ENCODE peak calls at places on chromosomes 3 and 15, in four cellular contexts. V, U, E and A are unnamed samples.

GRCh38 chr3:139355937-139356336 is 12.1 kb downstream of the MRPS22 start:
- DNase-seq in V (no peak), U (no peak), E (no peak), A (no peak)

GRCh38 chr3:72152551-72153476 is 367.9 kb upstream of the PROK2 start:
- DNase-seq in V (peak; percentile 2), U (peak; percentile 85), E (no peak), A (peak; percentile 88)

GRCh38 chr15:74053941-74054529 is 28.3 kb downstream of the GOLGA6A start:
- DNase-seq in V (peak; percentile 47), U (peak; percentile 85), E (peak; percentile 70), A (peak; percentile 78)

GRCh38 chr3:65751123-65751700 is 287.5 kb downstream of the MAGI1 start:
- DNase-seq in V (peak; percentile 11), U (peak; percentile 65), E (peak; percentile 17), A (peak; percentile 13)

GRCh38 chr3:141386611-141387110 is 18.4 kb downstream of the ZBTB38 start:
- DNase-seq in V (no peak), U (peak; percentile 73), E (peak; percentile 82), A (peak; percentile 93)

GRCh38 chr3:128554100-128554464 is 61.1 kb upstream of the GATA2 start:
- DNase-seq in V (peak; percentile 10), U (peak; percentile 50), E (no peak), A (peak; percentile 88)

GRCh38 chr3:188468672-188469071 is 314.7 kb downstream of the LPP start:
- DNase-seq in V (no peak), U (no peak), E (no peak), A (peak; percentile 63)

GRCh38 chr3:13705702-13706280 is 156.9 kb downstream of the FBLN2 start:
- DNase-seq in V (no peak), U (no peak), E (no peak), A (no peak)

GRCh38 chr3:196603683-196604082 is 35.2 kb downstream of the FBXO45 start:
- DNase-seq in V (no peak), U (no peak), E (no peak), A (no peak)

GRCh38 chr3:195187609-195188529 is 83.1 kb downstream of the XXYLT1 start:
- DNase-seq in V (peak; percentile 77), U (peak; percentile 78), E (no peak), A (peak; percentile 54)

GRCh38 chr15:40936709-40937666 is 7.8 kb downstream of the DLL4 start:
- DNase-seq in V (no peak), U (peak; percentile 47), E (peak; percentile 81), A (no peak)

GRCh38 chr3:58001979-58002378 is 6.2 kb upstream of the FLNB start:
- DNase-seq in V (no peak), U (no peak), E (no peak), A (no peak)

GRCh38 chr15:69044899-69045298 is 30.4 kb downstream of the NOX5 start:
- DNase-seq in V (peak; percentile 97), U (peak; percentile 95), E (no peak), A (peak; percentile 74)

GRCh38 chr15:22930782-22931484 is 49.2 kb downstream of the CYFIP1 start:
- DNase-seq in V (peak; percentile 62), U (peak; percentile 43), E (peak; percentile 32), A (peak; percentile 41)

GRCh38 chr3:150346956-150347863 is 60.9 kb upstream of the TSC22D2 start:
- DNase-seq in V (peak; percentile 56), U (peak; percentile 67), E (no peak), A (peak; percentile 23)

GRCh38 chr15:63752075-63752684 is 81.6 kb downstream of the HERC1 start:
- DNase-seq in V (peak; percentile 40), U (peak; percentile 81), E (peak; percentile 73), A (peak; percentile 51)

GRCh38 chr15:41501191-41501917 is 7.7 kb downstream of the ITPKA start:
- DNase-seq in V (no peak), U (peak; percentile 61), E (peak; percentile 23), A (peak; percentile 37)

GRCh38 chr15:29871401-29871800 is 49.1 kb upstream of the TJP1 start:
- DNase-seq in V (no peak), U (no peak), E (no peak), A (no peak)

DNA sequence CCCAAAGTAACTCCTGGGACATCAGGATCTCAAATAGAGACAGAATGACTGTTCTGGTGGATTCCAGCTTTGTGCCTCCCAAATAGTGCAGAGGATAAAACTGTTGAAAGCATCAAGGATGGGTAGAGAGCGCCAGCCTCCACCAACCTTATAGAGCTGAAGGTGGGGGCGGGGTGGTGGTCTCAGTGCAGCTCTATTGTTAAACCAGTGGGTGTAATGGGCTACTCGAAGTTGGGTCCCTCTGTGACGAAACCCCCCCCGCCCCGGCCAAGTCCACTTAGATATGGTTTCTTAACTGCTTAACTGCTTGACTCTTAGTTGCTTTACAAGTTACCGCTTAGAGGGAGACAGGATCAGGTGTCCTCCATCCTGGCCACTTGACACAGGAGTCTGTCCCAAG is 22.7 kb downstream of the DHX30 start:
- DNase-seq in V (no peak), U (no peak), E (peak; percentile 21), A (no peak)
- H2AFZ ChIP-seq in V (peak overlapping the region; percentile 86), U (peak overlapping the region; percentile 75), E (peak overlapping the region; percentile 61), A (no peak overlapping the region)

GRCh38 chr3:71127052-71127451 is 456.5 kb downstream of the FOXP1 start:
- DNase-seq in V (no peak), U (no peak), E (peak; percentile 37), A (no peak)
- H3K4me3 ChIP-seq in V (no peak overlapping the region), U (no peak overlapping the region), E (peak overlapping the region; percentile 85), A (peak overlapping the region; percentile 61)

GRCh38 chr15:25785643-25786029 is 77.5 kb downstream of the ATP10A start:
- DNase-seq in V (no peak), U (no peak), E (no peak), A (no peak)
- H2AFZ ChIP-seq in V (no peak overlapping the region), U (no peak overlapping the region), E (peak overlapping the region; percentile 49), A (no peak overlapping the region)

GRCh38 chr3:83513011-83513410 is 1445.8 kb upstream of the CADM2 start:
- DNase-seq in V (no peak), U (no peak), E (no peak), A (no peak)
- H3K4me3 ChIP-seq in V (no peak overlapping the region), U (no peak overlapping the region), E (no peak overlapping the region), A (no peak overlapping the region)

GRCh38 chr3:190258634-190259033 is 63.6 kb downstream of the CLDN1 start:
- DNase-seq in V (no peak), U (no peak), E (no peak), A (peak; percentile 25)
- H2AFZ ChIP-seq in V (no peak overlapping the region), U (no peak overlapping the region), E (no peak overlapping the region), A (peak overlapping the region; percentile 23)

GRCh38 chr15:58026051-58026450 is 39.5 kb downstream of the ALDH1A2 start:
- DNase-seq in V (peak; percentile 8), U (no peak), E (no peak), A (no peak)
- H3K4me3 ChIP-seq in V (no peak overlapping the region), U (no peak overlapping the region), E (no peak overlapping the region), A (no peak overlapping the region)

GRCh38 chr15:92663250-92663951 is 7.8 kb upstream of the FAM174B start:
- DNase-seq in V (no peak), U (no peak), E (no peak), A (no peak)
- H2AFZ ChIP-seq in V (no peak overlapping the region), U (no peak overlapping the region), E (no peak overlapping the region), A (no peak overlapping the region)

GRCh38 chr3:52442409-52443267 is 2.3 kb downstream of the SEMA3G start:
- DNase-seq in V (no peak), U (no peak), E (no peak), A (no peak)
- H3K4me3 ChIP-seq in V (no peak overlapping the region), U (no peak overlapping the region), E (no peak overlapping the region), A (no peak overlapping the region)

GRCh38 chr15:38440353-38441129 is 13.4 kb upstream of the FAM98B start:
- DNase-seq in V (peak; percentile 46), U (peak; percentile 60), E (peak; percentile 70), A (peak; percentile 32)
- H2AFZ ChIP-seq in V (no peak overlapping the region), U (peak overlapping the region; percentile 54), E (peak overlapping the region; percentile 30), A (no peak overlapping the region)